ENCODE peak calls at places on chromosome 20, in five cellular contexts. One of them, this sample, is unnamed.

GRCh38 chr20:61299613-61300012 is 47.6 kb downstream of the CDH4 start:
- DNase-seq in GM12878: no peak
- DNase-seq in body of pancreas: no peak
- DNase-seq in ovary: no peak
- DNase-seq in HCT116: no peak
- DNase-seq in this sample: no peak

GRCh38 chr20:35564905-35565304 is 23.0 kb downstream of the ERGIC3 start:
- DNase-seq in ovary: no peak
- DNase-seq in HCT116: no peak
- DNase-seq in GM12878: no peak
- DNase-seq in body of pancreas: no peak
- DNase-seq in this sample: no peak

GRCh38 chr20:46699651-46700359 is 9.6 kb upstream of the SLC2A10 start:
- DNase-seq in ovary: no peak
- DNase-seq in body of pancreas: peak; percentile 33
- DNase-seq in HCT116: no peak
- DNase-seq in GM12878: no peak
- DNase-seq in this sample: peak; percentile 46

GRCh38 chr20:62063601-62063980 is 2.1 kb downstream of the TAF4 start:
- DNase-seq in GM12878: no peak
- DNase-seq in body of pancreas: no peak
- DNase-seq in HCT116: no peak
- DNase-seq in ovary: no peak
- DNase-seq in this sample: no peak

GRCh38 chr20:7744411-7744810 is 195.8 kb downstream of the HAO1 start:
- DNase-seq in HCT116: no peak
- DNase-seq in ovary: no peak
- DNase-seq in body of pancreas: no peak
- DNase-seq in GM12878: no peak
- DNase-seq in this sample: peak; percentile 18

GRCh38 chr20:8856668-8857067 is 212.2 kb upstream of the PLCB4 start:
- DNase-seq in GM12878: no peak
- DNase-seq in HCT116: no peak
- DNase-seq in ovary: no peak
- DNase-seq in body of pancreas: no peak
- DNase-seq in this sample: no peak

GRCh38 chr20:62321521-62321948 is 18.7 kb downstream of the ADRM1 start:
- DNase-seq in ovary: no peak
- DNase-seq in body of pancreas: no peak
- DNase-seq in HCT116: peak; percentile 31
- DNase-seq in GM12878: no peak
- DNase-seq in this sample: no peak

GRCh38 chr20:38827770-38828281 is 22.3 kb downstream of the PPP1R16B start:
- DNase-seq in HCT116: no peak
- DNase-seq in body of pancreas: no peak
- DNase-seq in GM12878: no peak
- DNase-seq in ovary: no peak
- DNase-seq in this sample: no peak

GRCh38 chr20:9928955-9929354 is 90.1 kb upstream of the PAK5 start:
- DNase-seq in ovary: no peak
- DNase-seq in body of pancreas: no peak
- DNase-seq in GM12878: no peak
- DNase-seq in HCT116: no peak
- DNase-seq in this sample: no peak

GRCh38 chr20:58698741-58699141 is 6.1 kb downstream of the NPEPL1 start:
- DNase-seq in HCT116: no peak
- DNase-seq in ovary: no peak
- DNase-seq in GM12878: no peak
- DNase-seq in body of pancreas: peak; percentile 6
- DNase-seq in this sample: no peak

GRCh38 chr20:55057779-55058415 is 582.5 kb downstream of the DOK5 start:
- DNase-seq in ovary: no peak
- DNase-seq in HCT116: no peak
- DNase-seq in GM12878: no peak
- DNase-seq in body of pancreas: no peak
- DNase-seq in this sample: no peak

GRCh38 chr20:6651016-6651415 is 116.5 kb upstream of the BMP2 start:
- DNase-seq in body of pancreas: peak; percentile 16
- DNase-seq in GM12878: no peak
- DNase-seq in HCT116: no peak
- DNase-seq in ovary: no peak
- DNase-seq in this sample: peak; percentile 67

GRCh38 chr20:44017905-44018683 is 103.4 kb downstream of the TOX2 start:
- DNase-seq in GM12878: no peak
- DNase-seq in body of pancreas: peak; percentile 67
- DNase-seq in HCT116: peak; percentile 85
- DNase-seq in ovary: peak; percentile 30
- DNase-seq in this sample: peak; percentile 59

GRCh38 chr20:18739785-18740184 is 73.8 kb upstream of the SCP2D1 start:
- DNase-seq in GM12878: no peak
- DNase-seq in body of pancreas: peak; percentile 20
- DNase-seq in HCT116: no peak
- DNase-seq in ovary: peak; percentile 71
- DNase-seq in this sample: no peak

GRCh38 chr20:6708010-6708409 is 59.5 kb upstream of the BMP2 start:
- DNase-seq in ovary: peak; percentile 9
- DNase-seq in HCT116: no peak
- DNase-seq in body of pancreas: peak; percentile 70
- DNase-seq in GM12878: no peak
- DNase-seq in this sample: peak; percentile 18

GRCh38 chr20:51562027-51562333 is 19.5 kb upstream of the NFATC2 start:
- DNase-seq in body of pancreas: no peak
- DNase-seq in HCT116: no peak
- DNase-seq in ovary: no peak
- DNase-seq in GM12878: no peak
- DNase-seq in this sample: no peak

GRCh38 chr20:51563141-51563596 is 20.6 kb upstream of the NFATC2 start:
- DNase-seq in ovary: no peak
- DNase-seq in HCT116: no peak
- DNase-seq in GM12878: no peak
- DNase-seq in body of pancreas: no peak
- DNase-seq in this sample: no peak

GRCh38 chr20:51560550-51561307 is 18.2 kb upstream of the NFATC2 start:
- DNase-seq in GM12878: no peak
- DNase-seq in body of pancreas: no peak
- DNase-seq in ovary: peak; percentile 35
- DNase-seq in HCT116: no peak
- DNase-seq in this sample: no peak

GRCh38 chr20:51563597-51564332 is 21.2 kb upstream of the NFATC2 start:
- DNase-seq in HCT116: peak; percentile 51
- DNase-seq in body of pancreas: peak; percentile 56
- DNase-seq in GM12878: no peak
- DNase-seq in ovary: peak; percentile 62
- DNase-seq in this sample: peak; percentile 67

GRCh38 chr20:51562334-51563140 is 20.0 kb upstream of the NFATC2 start:
- DNase-seq in ovary: peak; percentile 85
- DNase-seq in body of pancreas: peak; percentile 73
- DNase-seq in GM12878: no peak
- DNase-seq in HCT116: peak; percentile 26
- DNase-seq in this sample: peak; percentile 65
- TF ChIP-seq POLR2A in ovary: peak; percentile 88
- TF ChIP-seq POLR2A in body of pancreas: no peak
- TF ChIP-seq POLR2A in GM12878: no peak
- TF ChIP-seq POLR2A in HCT116: no peak
- TF ChIP-seq POLR2A in this sample: no peak

DNA sequence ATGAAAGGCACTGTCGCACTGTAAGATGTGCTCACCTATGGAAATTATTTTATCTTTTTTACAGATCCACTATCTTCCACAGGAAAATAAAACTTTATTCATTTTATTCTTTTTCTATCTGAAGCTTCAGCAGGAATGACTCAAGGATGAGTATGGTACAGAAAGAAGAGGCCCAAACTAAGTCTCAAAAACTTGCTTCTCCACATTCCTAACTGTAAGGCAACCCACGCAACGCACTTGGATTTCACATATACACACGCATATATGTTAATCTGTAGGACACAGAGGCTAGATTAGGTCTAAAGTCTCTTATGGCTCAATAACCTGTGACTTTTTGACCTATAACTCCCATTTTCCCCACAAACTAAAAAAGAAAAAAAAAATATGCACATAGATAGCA is 81.9 kb downstream of the RALGAPA2 start:
- DNase-seq in GM12878: no peak
- DNase-seq in ovary: no peak
- DNase-seq in HCT116: no peak
- DNase-seq in body of pancreas: no peak
- DNase-seq in this sample: no peak
- H3K27ac ChIP-seq in GM12878: no peak overlapping the region
- H3K27ac ChIP-seq in ovary: no peak overlapping the region
- H3K27ac ChIP-seq in HCT116: no peak overlapping the region
- H3K27ac ChIP-seq in body of pancreas: no peak overlapping the region
- H3K27ac ChIP-seq in this sample: no peak overlapping the region

GRCh38 chr20:63653041-63653973 is at the start of gene STMN3:
- DNase-seq in ovary: peak; percentile 93
- DNase-seq in HCT116: peak; percentile 74
- DNase-seq in body of pancreas: peak; percentile 89
- DNase-seq in GM12878: no peak
- DNase-seq in this sample: peak; percentile 97
- TF ChIP-seq POLR2A in ovary: peak; percentile 26
- TF ChIP-seq POLR2A in HCT116: no peak
- TF ChIP-seq POLR2A in body of pancreas: peak; percentile 48
- TF ChIP-seq POLR2A in GM12878: no peak
- TF ChIP-seq POLR2A in this sample: peak; percentile 62

GRCh38 chr20:32495217-32495565 is 89.9 kb downstream of the NOL4L start:
- DNase-seq in body of pancreas: no peak
- DNase-seq in GM12878: no peak
- DNase-seq in ovary: no peak
- DNase-seq in HCT116: no peak
- DNase-seq in this sample: no peak

GRCh38 chr20:32494498-32495216 is 90.5 kb downstream of the NOL4L start:
- DNase-seq in body of pancreas: no peak
- DNase-seq in ovary: no peak
- DNase-seq in HCT116: no peak
- DNase-seq in GM12878: no peak
- DNase-seq in this sample: no peak

GRCh38 chr20:32495949-32496348 is 89.2 kb downstream of the NOL4L start:
- DNase-seq in GM12878: no peak
- DNase-seq in HCT116: no peak
- DNase-seq in body of pancreas: no peak
- DNase-seq in ovary: no peak
- DNase-seq in this sample: no peak

GRCh38 chr20:32501709-32502108 is 83.4 kb downstream of the NOL4L start:
- DNase-seq in GM12878: no peak
- DNase-seq in body of pancreas: no peak
- DNase-seq in ovary: no peak
- DNase-seq in HCT116: no peak
- DNase-seq in this sample: no peak

GRCh38 chr20:32497589-32498224 is 87.4 kb downstream of the NOL4L start:
- DNase-seq in HCT116: no peak
- DNase-seq in GM12878: no peak
- DNase-seq in body of pancreas: no peak
- DNase-seq in ovary: no peak
- DNase-seq in this sample: peak; percentile 26
- H3K27ac ChIP-seq in HCT116: no peak overlapping the region
- H3K27ac ChIP-seq in GM12878: no peak overlapping the region
- H3K27ac ChIP-seq in body of pancreas: no peak overlapping the region
- H3K27ac ChIP-seq in ovary: no peak overlapping the region
- H3K27ac ChIP-seq in this sample: peak overlapping the region; percentile 63

DNA sequence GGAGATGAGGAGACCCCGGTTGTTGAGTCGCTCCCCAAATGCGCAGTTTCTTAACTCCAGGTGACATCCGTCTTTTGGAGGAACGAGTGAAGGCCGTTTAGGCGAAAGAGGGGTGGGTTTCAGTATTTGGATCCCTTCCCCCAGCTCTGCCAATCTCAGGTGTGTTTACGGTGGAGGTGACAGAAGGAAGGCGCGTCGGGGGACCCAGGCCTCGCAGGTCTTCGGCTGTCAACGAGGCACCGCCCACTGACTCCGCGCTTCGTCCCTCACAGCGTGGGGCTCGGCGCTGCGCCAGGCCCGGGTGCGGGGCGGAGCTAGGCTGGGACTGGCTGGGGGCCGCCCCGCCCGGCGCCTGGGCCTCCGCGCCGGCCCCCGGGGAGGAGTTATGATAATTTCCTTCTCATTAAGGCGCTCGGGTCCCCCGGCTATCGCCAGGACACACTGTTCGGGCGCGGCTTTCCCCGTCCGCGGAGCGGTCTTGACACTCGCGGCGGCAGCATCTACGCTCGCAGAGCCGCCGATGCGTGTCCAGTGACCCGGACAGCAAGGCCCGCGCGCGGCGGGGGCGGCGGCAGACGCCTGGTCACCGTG is at the start of gene TFAP2C:
- DNase-seq in GM12878: no peak
- DNase-seq in ovary: peak; percentile 9
- DNase-seq in body of pancreas: peak; percentile 86
- DNase-seq in HCT116: peak; percentile 54
- DNase-seq in this sample: peak; percentile 67
- TF ChIP-seq POLR2A in GM12878: no peak
- TF ChIP-seq POLR2A in ovary: no peak
- TF ChIP-seq POLR2A in body of pancreas: peak; percentile 43
- TF ChIP-seq POLR2A in HCT116: no peak
- TF ChIP-seq POLR2A in this sample: peak; percentile 63

GRCh38 chr20:41903614-41904013 is 285.4 kb upstream of the CHD6 start:
- DNase-seq in ovary: no peak
- DNase-seq in GM12878: no peak
- DNase-seq in body of pancreas: no peak
- DNase-seq in HCT116: no peak
- DNase-seq in this sample: no peak
- H3K27ac ChIP-seq in ovary: no peak overlapping the region
- H3K27ac ChIP-seq in GM12878: no peak overlapping the region
- H3K27ac ChIP-seq in body of pancreas: no peak overlapping the region
- H3K27ac ChIP-seq in HCT116: no peak overlapping the region
- H3K27ac ChIP-seq in this sample: no peak overlapping the region

GRCh38 chr20:50305636-50306477 is 115.2 kb downstream of the CEBPB start:
- DNase-seq in GM12878: no peak
- DNase-seq in ovary: peak; percentile 71
- DNase-seq in body of pancreas: peak; percentile 37
- DNase-seq in HCT116: no peak
- DNase-seq in this sample: peak; percentile 85

GRCh38 chr20:50304883-50305635 is 114.4 kb downstream of the CEBPB start:
- DNase-seq in HCT116: no peak
- DNase-seq in ovary: peak; percentile 98
- DNase-seq in body of pancreas: peak; percentile 67
- DNase-seq in GM12878: no peak
- DNase-seq in this sample: peak; percentile 98

GRCh38 chr20:50303573-50304500 is 113.2 kb downstream of the CEBPB start:
- DNase-seq in GM12878: no peak
- DNase-seq in body of pancreas: peak; percentile 82
- DNase-seq in ovary: peak; percentile 89
- DNase-seq in HCT116: no peak
- DNase-seq in this sample: peak; percentile 94

GRCh38 chr20:50302463-50303041 is 111.9 kb downstream of the CEBPB start:
- DNase-seq in ovary: no peak
- DNase-seq in GM12878: no peak
- DNase-seq in HCT116: no peak
- DNase-seq in body of pancreas: no peak
- DNase-seq in this sample: no peak

GRCh38 chr20:50304501-50304856 is 113.8 kb downstream of the CEBPB start:
- DNase-seq in ovary: peak; percentile 88
- DNase-seq in GM12878: no peak
- DNase-seq in body of pancreas: peak; percentile 45
- DNase-seq in HCT116: no peak
- DNase-seq in this sample: peak; percentile 75
- TF ChIP-seq POLR2A in ovary: no peak
- TF ChIP-seq POLR2A in GM12878: no peak
- TF ChIP-seq POLR2A in body of pancreas: no peak
- TF ChIP-seq POLR2A in HCT116: no peak
- TF ChIP-seq POLR2A in this sample: no peak